ENCODE peak calls at places on chromosomes 11 and 22, in six cellular contexts. One of them, this sample, is unnamed.
A peak's percentile ranks its signal among the peaks of the same experiment; 100 is the strongest.

GRCh38 chr22:37457093-37457893 is 28.9 kb downstream of the MFNG start:
- DNase-seq in fibroblast of lung: peak; percentile 24
- DNase-seq in cardiac muscle cell: peak; percentile 81
- DNase-seq in epithelial cell of esophagus: peak; percentile 74
- DNase-seq in cardiac fibroblast: peak; percentile 67
- DNase-seq in sigmoid colon: no peak
- DNase-seq in this sample: peak; percentile 22

GRCh38 chr11:19336331-19336730 is 95.6 kb upstream of the E2F8 start:
- DNase-seq in fibroblast of lung: no peak
- DNase-seq in cardiac muscle cell: no peak
- DNase-seq in epithelial cell of esophagus: no peak
- DNase-seq in cardiac fibroblast: no peak
- DNase-seq in sigmoid colon: no peak
- DNase-seq in this sample: no peak

GRCh38 chr11:9692696-9693095 is 28.8 kb downstream of the SWAP70 start:
- DNase-seq in fibroblast of lung: no peak
- DNase-seq in cardiac muscle cell: no peak
- DNase-seq in epithelial cell of esophagus: no peak
- DNase-seq in cardiac fibroblast: no peak
- DNase-seq in sigmoid colon: no peak
- DNase-seq in this sample: no peak

GRCh38 chr22:29581799-29582198 is 886 bp upstream of the NIPSNAP1 start:
- DNase-seq in fibroblast of lung: no peak
- DNase-seq in cardiac muscle cell: no peak
- DNase-seq in epithelial cell of esophagus: peak; percentile 35
- DNase-seq in cardiac fibroblast: no peak
- DNase-seq in sigmoid colon: no peak
- DNase-seq in this sample: no peak

GRCh38 chr11:18715476-18715875 is 10.5 kb downstream of the IGSF22 start:
- DNase-seq in fibroblast of lung: no peak
- DNase-seq in cardiac muscle cell: no peak
- DNase-seq in epithelial cell of esophagus: no peak
- DNase-seq in cardiac fibroblast: no peak
- DNase-seq in sigmoid colon: no peak
- DNase-seq in this sample: no peak

GRCh38 chr11:5204787-5205186 is 4.3 kb upstream of the OR51V1 start:
- DNase-seq in fibroblast of lung: peak; percentile 61
- DNase-seq in cardiac muscle cell: peak; percentile 63
- DNase-seq in epithelial cell of esophagus: peak; percentile 69
- DNase-seq in cardiac fibroblast: peak; percentile 85
- DNase-seq in sigmoid colon: no peak
- DNase-seq in this sample: peak; percentile 46

GRCh38 chr22:30116362-30117117 is 36.3 kb downstream of the HORMAD2 start:
- DNase-seq in fibroblast of lung: peak; percentile 81
- DNase-seq in cardiac muscle cell: no peak
- DNase-seq in epithelial cell of esophagus: peak; percentile 80
- DNase-seq in cardiac fibroblast: peak; percentile 48
- DNase-seq in sigmoid colon: no peak
- DNase-seq in this sample: peak; percentile 4

GRCh38 chr11:72621008-72621610 is 53.1 kb downstream of the PDE2A start:
- DNase-seq in fibroblast of lung: no peak
- DNase-seq in cardiac muscle cell: no peak
- DNase-seq in epithelial cell of esophagus: no peak
- DNase-seq in cardiac fibroblast: no peak
- DNase-seq in sigmoid colon: no peak
- DNase-seq in this sample: no peak

GRCh38 chr11:37861671-37862070 is 1263.6 kb upstream of the RAG2 start:
- DNase-seq in fibroblast of lung: no peak
- DNase-seq in cardiac muscle cell: no peak
- DNase-seq in epithelial cell of esophagus: no peak
- DNase-seq in cardiac fibroblast: no peak
- DNase-seq in sigmoid colon: no peak
- DNase-seq in this sample: no peak

GRCh38 chr22:37212174-37212906 is at the start of gene SSTR3:
- DNase-seq in fibroblast of lung: peak; percentile 25
- DNase-seq in cardiac muscle cell: peak; percentile 53
- DNase-seq in epithelial cell of esophagus: no peak
- DNase-seq in cardiac fibroblast: peak; percentile 32
- DNase-seq in sigmoid colon: peak; percentile 52
- DNase-seq in this sample: no peak

GRCh38 chr11:65113361-65113756 is 1.7 kb downstream of the TM7SF2 start:
- DNase-seq in fibroblast of lung: no peak
- DNase-seq in cardiac muscle cell: no peak
- DNase-seq in epithelial cell of esophagus: no peak
- DNase-seq in cardiac fibroblast: no peak
- DNase-seq in sigmoid colon: peak; percentile 66
- DNase-seq in this sample: no peak

GRCh38 chr11:115869780-115870431 is 365.7 kb upstream of the CADM1 start:
- DNase-seq in fibroblast of lung: peak; percentile 50
- DNase-seq in cardiac muscle cell: peak; percentile 60
- DNase-seq in epithelial cell of esophagus: peak; percentile 1
- DNase-seq in cardiac fibroblast: peak; percentile 2
- DNase-seq in sigmoid colon: no peak
- DNase-seq in this sample: no peak

GRCh38 chr11:69381681-69382130 is 87.8 kb downstream of the MYEOV start:
- DNase-seq in fibroblast of lung: no peak
- DNase-seq in cardiac muscle cell: no peak
- DNase-seq in epithelial cell of esophagus: no peak
- DNase-seq in cardiac fibroblast: no peak
- DNase-seq in sigmoid colon: peak; percentile 53
- DNase-seq in this sample: no peak

GRCh38 chr11:75261474-75261847 is 20.9 kb downstream of the TPBGL start:
- DNase-seq in fibroblast of lung: no peak
- DNase-seq in cardiac muscle cell: no peak
- DNase-seq in epithelial cell of esophagus: no peak
- DNase-seq in cardiac fibroblast: no peak
- DNase-seq in sigmoid colon: peak; percentile 62
- DNase-seq in this sample: no peak

GRCh38 chr11:43830928-43831440 is 49.6 kb upstream of the ALKBH3 start:
- DNase-seq in fibroblast of lung: peak; percentile 100
- DNase-seq in cardiac muscle cell: no peak
- DNase-seq in epithelial cell of esophagus: peak; percentile 99
- DNase-seq in cardiac fibroblast: peak; percentile 94
- DNase-seq in sigmoid colon: no peak
- DNase-seq in this sample: peak; percentile 99

GRCh38 chr11:132126973-132127900 is 756.8 kb downstream of the NTM start:
- DNase-seq in fibroblast of lung: peak; percentile 88
- DNase-seq in cardiac muscle cell: peak; percentile 21
- DNase-seq in epithelial cell of esophagus: peak; percentile 57
- DNase-seq in cardiac fibroblast: peak; percentile 94
- DNase-seq in sigmoid colon: peak; percentile 71
- DNase-seq in this sample: peak; percentile 95

GRCh38 chr11:9016916-9017642 is 13.3 kb upstream of the NRIP3 start:
- DNase-seq in fibroblast of lung: no peak
- DNase-seq in cardiac muscle cell: no peak
- DNase-seq in epithelial cell of esophagus: no peak
- DNase-seq in cardiac fibroblast: no peak
- DNase-seq in sigmoid colon: no peak
- DNase-seq in this sample: no peak

DNA sequence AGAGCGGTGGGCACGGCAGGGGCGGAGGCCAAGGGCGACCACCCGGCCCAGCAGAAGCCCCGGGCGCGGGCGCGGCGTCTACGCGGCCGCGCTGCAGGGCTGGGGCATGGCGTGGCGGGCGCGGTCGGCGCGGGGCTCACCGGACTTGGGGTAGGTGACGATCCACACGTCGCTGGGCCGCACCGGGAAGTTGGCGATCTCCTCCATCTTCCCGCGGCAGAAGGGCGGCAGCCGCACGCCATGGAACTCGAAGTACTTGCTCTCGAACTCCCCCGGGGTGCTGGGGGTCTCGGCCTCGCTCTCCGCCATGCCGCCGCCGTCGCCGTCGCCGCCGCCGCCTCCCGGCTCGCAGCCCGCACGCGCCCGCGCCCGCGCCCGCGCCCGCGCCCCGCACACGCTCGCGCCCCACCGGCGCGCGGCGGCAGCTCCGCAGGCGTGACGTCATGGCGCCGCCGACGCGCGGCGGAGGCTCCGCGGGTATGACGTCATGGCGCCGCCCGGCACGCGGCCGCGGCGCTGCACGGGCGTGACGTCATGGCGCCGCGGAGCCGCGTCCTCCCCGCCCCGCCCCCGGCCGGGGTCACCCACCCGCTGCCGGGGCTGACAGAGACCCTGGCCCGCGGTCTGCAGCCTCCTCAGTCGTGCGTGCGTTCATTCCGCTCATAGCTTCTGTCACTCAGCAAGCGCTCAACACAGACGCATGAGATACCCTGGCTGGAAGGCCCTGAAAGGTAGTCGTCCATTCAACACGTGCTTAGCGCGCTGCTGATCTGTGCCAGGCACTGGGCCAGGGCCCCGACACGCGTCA is at the start of gene SULT4A1:
- DNase-seq in fibroblast of lung: peak; percentile 36
- DNase-seq in cardiac muscle cell: peak; percentile 52
- DNase-seq in epithelial cell of esophagus: peak; percentile 30
- DNase-seq in cardiac fibroblast: peak; percentile 46
- DNase-seq in sigmoid colon: peak; percentile 62
- DNase-seq in this sample: no peak
- H3K4me3 ChIP-seq in fibroblast of lung: no peak within 1 kb of the TSS
- H3K4me3 ChIP-seq in cardiac muscle cell: peak within 1 kb of the TSS; percentile 50
- H3K4me3 ChIP-seq in epithelial cell of esophagus: peak within 1 kb of the TSS; percentile 36
- H3K4me3 ChIP-seq in cardiac fibroblast: peak within 1 kb of the TSS; percentile 41
- H3K4me3 ChIP-seq in sigmoid colon: no peak within 1 kb of the TSS
- H3K4me3 ChIP-seq in this sample: peak within 1 kb of the TSS; percentile 32

DNA sequence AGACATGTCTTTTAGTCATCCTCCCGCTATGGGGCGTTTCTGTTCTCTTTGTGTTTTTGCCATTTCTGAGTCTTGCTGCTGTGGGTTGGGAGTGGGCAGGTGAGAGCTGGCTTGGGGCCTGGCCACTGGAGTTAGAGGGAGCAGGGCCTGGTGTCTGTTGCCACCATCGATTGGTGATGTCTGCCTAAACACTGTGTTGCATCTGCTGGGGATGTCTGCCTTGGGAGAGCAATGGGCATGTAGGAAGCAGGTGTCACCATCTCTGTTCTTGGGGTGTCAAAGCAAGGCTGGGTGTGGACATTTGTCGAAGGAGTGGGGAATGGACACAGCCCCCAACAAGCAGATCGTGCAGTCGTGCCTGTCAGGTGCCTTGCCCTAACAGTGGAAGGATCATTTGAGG is 56.8 kb downstream of the LRP5 start:
- DNase-seq in fibroblast of lung: no peak
- DNase-seq in cardiac muscle cell: no peak
- DNase-seq in epithelial cell of esophagus: no peak
- DNase-seq in cardiac fibroblast: no peak
- DNase-seq in sigmoid colon: no peak
- DNase-seq in this sample: no peak
- TF ChIP-seq CTCF in fibroblast of lung: no peak
- TF ChIP-seq CTCF in cardiac muscle cell: no peak
- TF ChIP-seq CTCF in epithelial cell of esophagus: no peak
- TF ChIP-seq CTCF in cardiac fibroblast: no peak
- TF ChIP-seq CTCF in sigmoid colon: no peak
- TF ChIP-seq CTCF in this sample: no peak

DNA sequence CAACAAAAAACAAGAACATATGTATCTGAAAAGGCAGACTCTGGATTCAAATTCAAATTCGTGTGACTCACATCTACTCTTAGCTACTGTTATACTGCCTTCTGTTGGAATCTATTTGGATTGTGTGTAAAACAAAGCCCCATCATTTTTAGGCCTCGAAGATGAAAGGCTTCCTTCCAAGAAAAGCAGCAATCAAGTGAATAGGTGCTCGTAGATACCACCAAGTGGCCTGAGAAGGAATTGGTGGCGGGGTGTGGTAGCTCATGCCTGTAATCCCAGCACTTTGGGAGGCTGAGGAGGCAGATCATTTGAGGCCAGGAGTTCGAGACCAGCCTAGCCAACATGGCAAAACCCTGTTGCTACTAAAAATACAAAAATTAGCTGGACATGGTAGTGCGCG is 4.2 kb downstream of the GRAMD1B start:
- DNase-seq in fibroblast of lung: peak; percentile 18
- DNase-seq in cardiac muscle cell: no peak
- DNase-seq in epithelial cell of esophagus: peak; percentile 15
- DNase-seq in cardiac fibroblast: no peak
- DNase-seq in sigmoid colon: no peak
- DNase-seq in this sample: no peak
- H3K4me3 ChIP-seq in fibroblast of lung: no peak overlapping the region
- H3K4me3 ChIP-seq in cardiac muscle cell: no peak overlapping the region
- H3K4me3 ChIP-seq in epithelial cell of esophagus: no peak overlapping the region
- H3K4me3 ChIP-seq in cardiac fibroblast: no peak overlapping the region
- H3K4me3 ChIP-seq in sigmoid colon: no peak overlapping the region
- H3K4me3 ChIP-seq in this sample: no peak overlapping the region

GRCh38 chr11:20438637-20439036 is 51.1 kb downstream of the PRMT3 start:
- DNase-seq in fibroblast of lung: no peak
- DNase-seq in cardiac muscle cell: no peak
- DNase-seq in epithelial cell of esophagus: no peak
- DNase-seq in cardiac fibroblast: no peak
- DNase-seq in sigmoid colon: no peak
- DNase-seq in this sample: no peak

GRCh38 chr11:20444537-20444936 is 57.0 kb downstream of the PRMT3 start:
- DNase-seq in fibroblast of lung: no peak
- DNase-seq in cardiac muscle cell: no peak
- DNase-seq in epithelial cell of esophagus: peak; percentile 6
- DNase-seq in cardiac fibroblast: no peak
- DNase-seq in sigmoid colon: no peak
- DNase-seq in this sample: no peak

GRCh38 chr11:20448838-20449237 is 61.3 kb downstream of the PRMT3 start:
- DNase-seq in fibroblast of lung: no peak
- DNase-seq in cardiac muscle cell: peak; percentile 5
- DNase-seq in epithelial cell of esophagus: no peak
- DNase-seq in cardiac fibroblast: no peak
- DNase-seq in sigmoid colon: no peak
- DNase-seq in this sample: no peak

GRCh38 chr11:20443596-20443995 is 56.1 kb downstream of the PRMT3 start:
- DNase-seq in fibroblast of lung: peak; percentile 5
- DNase-seq in cardiac muscle cell: peak; percentile 12
- DNase-seq in epithelial cell of esophagus: peak; percentile 36
- DNase-seq in cardiac fibroblast: peak; percentile 57
- DNase-seq in sigmoid colon: no peak
- DNase-seq in this sample: no peak
- TF ChIP-seq CTCF in fibroblast of lung: peak; percentile 41
- TF ChIP-seq CTCF in cardiac muscle cell: peak; percentile 43
- TF ChIP-seq CTCF in epithelial cell of esophagus: peak; percentile 40
- TF ChIP-seq CTCF in cardiac fibroblast: peak; percentile 31
- TF ChIP-seq CTCF in sigmoid colon: no peak
- TF ChIP-seq CTCF in this sample: peak; percentile 31